ENCODE peak calls at places on chromosome 1, in ten cellular contexts. D is OCI-LY7, M is pancreas, E is cardiac muscle cell, T is ascending aorta, W is gastrocnemius medialis, A is IMR-90, R is kidney, O is dorsolateral prefrontal cortex, F is spleen. X is an unnamed sample.

GRCh38 chr1:202630541-202630940 is 79.7 kb downstream of the SYT2 start:
- DNase-seq in O (no peak), D (no peak), A (no peak), E (no peak), R (no peak), W (no peak), M (no peak), T (no peak), F (peak; percentile 63), X (no peak)

GRCh38 chr1:229130028-229130668 is 140.8 kb upstream of the RAB4A start:
- DNase-seq in W (peak; percentile 36), F (no peak), M (no peak), R (peak; percentile 23), O (no peak), D (peak; percentile 40), E (no peak), A (no peak), T (no peak), X (no peak)

GRCh38 chr1:230145953-230146476 is 79.0 kb downstream of the GALNT2 start:
- DNase-seq in M (no peak), W (no peak), O (no peak), R (no peak), F (no peak), T (no peak), D (peak; percentile 61), A (no peak), E (no peak), X (no peak)

GRCh38 chr1:155801149-155801548 is 55.9 kb downstream of the GON4L start:
- DNase-seq in R (no peak), A (peak; percentile 31), F (no peak), E (no peak), O (no peak), W (no peak), D (no peak), T (no peak), M (no peak), X (no peak)

GRCh38 chr1:219266524-219266923 is 92.8 kb downstream of the LYPLAL1 start:
- DNase-seq in M (no peak), O (no peak), F (no peak), W (no peak), D (no peak), A (peak; percentile 48), E (no peak), R (no peak), T (no peak), X (no peak)

GRCh38 chr1:162371611-162372010 is 5.0 kb downstream of the SPATA46 start:
- DNase-seq in O (no peak), W (no peak), M (no peak), F (no peak), T (no peak), E (no peak), A (peak; percentile 18), D (no peak), R (no peak), X (no peak)

GRCh38 chr1:180769889-180770288 is 138.1 kb downstream of the XPR1 start:
- DNase-seq in F (no peak), W (no peak), A (no peak), D (no peak), M (no peak), O (no peak), E (no peak), R (no peak), T (no peak), X (no peak)

GRCh38 chr1:214029796-214030195 is 42.0 kb downstream of the PROX1 start:
- DNase-seq in M (no peak), O (no peak), W (peak; percentile 39), D (no peak), F (no peak), A (no peak), R (no peak), E (peak; percentile 58), T (no peak), X (no peak)

GRCh38 chr1:186152227-186152944 is 222.7 kb downstream of the TPR start:
- DNase-seq in W (no peak), M (no peak), O (no peak), D (no peak), F (no peak), T (no peak), R (no peak), A (peak; percentile 75), E (no peak), X (no peak)

GRCh38 chr1:18398791-18399551 is 81.8 kb upstream of the KLHDC7A start:
- DNase-seq in R (no peak), E (peak; percentile 4), A (no peak), W (no peak), O (peak; percentile 21), M (no peak), F (no peak), T (no peak), D (no peak), X (no peak)

GRCh38 chr1:119674835-119675289 is 26.8 kb upstream of the ZNF697 start:
- DNase-seq in T (peak; percentile 74), R (no peak), W (no peak), F (no peak), A (peak; percentile 11), E (peak; percentile 63), D (no peak), O (no peak), M (peak; percentile 58), X (no peak)

GRCh38 chr1:119674110-119674509 is 26.0 kb upstream of the ZNF697 start:
- DNase-seq in E (no peak), M (no peak), A (peak; percentile 57), R (no peak), T (no peak), D (no peak), W (no peak), F (no peak), O (no peak), X (no peak)

GRCh38 chr1:119679223-119679622 is 31.2 kb upstream of the ZNF697 start:
- DNase-seq in O (no peak), E (no peak), T (no peak), M (no peak), F (no peak), W (no peak), D (no peak), A (no peak), R (no peak), X (no peak)

GRCh38 chr1:119675349-119676343 is 27.6 kb upstream of the ZNF697 start:
- DNase-seq in R (no peak), E (peak; percentile 88), A (peak; percentile 88), M (no peak), O (peak; percentile 76), W (peak; percentile 57), T (peak; percentile 93), F (no peak), D (peak; percentile 75), X (peak; percentile 30)

DNA sequence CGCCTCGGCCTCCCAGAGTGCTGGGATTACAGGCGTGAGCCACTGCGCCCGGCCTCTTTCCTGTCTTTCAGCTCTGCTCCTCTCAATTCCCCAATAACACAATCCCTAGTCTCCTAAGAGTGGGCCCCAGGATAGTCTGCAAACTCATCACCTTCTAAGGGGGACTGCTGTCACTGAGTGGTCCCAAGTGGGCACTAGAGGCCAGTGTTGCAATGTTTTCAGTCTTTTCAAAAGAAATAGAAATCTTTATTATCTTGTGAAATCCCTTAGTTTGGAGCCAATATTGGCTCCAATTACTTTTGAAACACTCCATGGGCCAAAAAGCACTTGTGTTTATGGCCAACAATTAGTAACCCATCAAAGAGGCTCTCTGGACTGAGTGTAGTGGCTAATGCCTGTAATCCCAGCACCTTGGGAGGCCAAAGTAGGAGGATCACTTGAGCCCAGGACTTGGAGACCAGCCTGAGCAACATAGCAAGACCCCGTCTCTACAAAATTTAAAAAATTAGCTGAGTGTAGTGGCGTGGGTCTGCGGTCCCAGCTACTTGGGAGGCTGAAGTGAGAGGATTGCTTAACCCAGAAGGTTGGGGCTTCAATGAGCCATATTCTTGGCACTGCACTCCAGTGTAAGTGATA is 28.6 kb upstream of the ZNF697 start:
- DNase-seq in T (peak; percentile 66), W (peak; percentile 20), F (no peak), O (no peak), R (no peak), D (no peak), E (no peak), M (no peak), A (no peak), X (no peak)
- TF ChIP-seq CTCF in T (no peak), W (no peak), F (no peak), O (no peak), R (no peak), D (peak; percentile 29), E (peak; percentile 36), M (no peak), A (peak; percentile 7), X (no peak)

DNA sequence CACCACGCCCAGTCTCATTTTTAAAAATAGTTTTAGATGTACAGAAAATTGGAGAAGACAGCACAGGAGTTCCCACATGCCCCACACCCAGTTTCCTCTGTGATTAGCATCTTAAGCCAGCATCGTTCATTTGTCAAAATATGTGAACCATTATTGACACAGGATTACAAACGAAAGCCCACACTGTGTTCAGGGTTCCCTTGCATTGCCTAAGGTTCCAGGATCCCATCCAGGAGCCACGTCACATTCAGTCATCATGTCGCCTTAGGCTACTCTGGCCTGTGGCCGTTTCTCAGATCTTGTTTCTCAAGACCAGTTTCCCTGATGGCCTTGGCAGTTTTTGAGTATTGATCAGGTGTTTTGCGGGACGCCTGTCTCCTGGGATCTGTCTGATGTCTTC is 34.7 kb upstream of the TNFRSF1B start:
- DNase-seq in E (no peak), M (no peak), T (no peak), F (peak; percentile 36), O (no peak), D (no peak), R (peak; percentile 28), W (no peak), A (peak; percentile 57), X (no peak)
- H3K27ac ChIP-seq in E (no peak overlapping the region), M (no peak overlapping the region), T (no peak overlapping the region), F (peak overlapping the region; percentile 85), O (no peak overlapping the region), D (no peak overlapping the region), R (no peak overlapping the region), W (no peak overlapping the region), A (no peak overlapping the region), X (peak overlapping the region; percentile 50)

GRCh38 chr1:2445823-2446215 is 30.3 kb upstream of the PLCH2 start:
- DNase-seq in R (no peak), M (no peak), A (no peak), E (no peak), O (no peak), T (no peak), F (no peak), W (no peak), D (no peak), X (no peak)
- TF ChIP-seq CTCF in R (no peak), M (no peak), A (no peak), E (no peak), O (no peak), T (no peak), F (no peak), W (no peak), D (no peak), X (no peak)

DNA sequence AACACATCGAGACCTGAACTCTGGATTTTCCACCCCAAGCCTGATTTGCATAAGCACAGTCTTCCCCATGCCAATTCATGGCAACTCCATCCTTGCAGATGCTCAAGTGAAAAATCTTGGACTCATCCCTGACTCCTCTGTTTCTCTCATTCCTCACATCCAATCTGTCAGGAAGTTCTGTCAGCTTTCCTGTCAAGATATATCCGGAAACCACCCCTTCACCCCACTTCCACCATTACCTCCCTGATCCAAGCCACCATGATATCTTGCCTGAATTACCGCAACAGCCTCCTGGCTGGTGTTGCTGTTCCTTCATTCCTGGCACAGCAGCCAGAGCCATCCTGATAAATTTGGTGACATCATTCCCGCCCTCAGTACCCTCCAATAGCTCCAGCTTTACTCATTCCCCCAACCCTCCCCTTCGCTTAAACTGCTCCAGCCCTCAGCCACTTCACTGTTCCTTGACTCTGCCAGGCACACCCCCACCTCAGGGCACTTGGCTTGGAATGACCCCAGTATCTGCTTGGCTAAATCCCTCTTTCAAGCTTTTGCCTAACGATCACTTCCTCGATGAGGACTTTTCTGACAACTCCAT is 17.4 kb downstream of the TCEA3 start:
- DNase-seq in M (no peak), W (no peak), A (no peak), R (no peak), D (no peak), T (no peak), F (no peak), E (no peak), O (no peak), X (no peak)
- H3K27ac ChIP-seq in M (no peak overlapping the region), W (peak overlapping the region; percentile 31), A (no peak overlapping the region), R (no peak overlapping the region), D (no peak overlapping the region), T (peak overlapping the region; percentile 29), F (no peak overlapping the region), E (no peak overlapping the region), O (no peak overlapping the region), X (no peak overlapping the region)

X was measured in CD4-positive, alpha-beta T cell.